ENCODE peak calls at places on chromosomes 3 and 15, in ten cellular contexts. G is sigmoid colon, U is fibroblast of mammary gland, K is RWPE1, O is transverse colon, M is HFFc6, S is fibroblast of the aortic adventitia, D is mesothelial cell of epicardium, P is fibroblast of villous mesenchyme, C is GM10248. I is an unnamed sample.

GRCh38 chr3:32249184-32249782 is 10.8 kb downstream of the CMTM8 start:
- DNase-seq in G (no peak), U (peak; percentile 96), K (peak; percentile 57), O (no peak), M (peak; percentile 94), S (peak; percentile 90), D (no peak), P (peak; percentile 91), C (no peak), I (no peak)

GRCh38 chr3:150005243-150006102 is 34.8 kb upstream of the PFN2 start:
- DNase-seq in G (no peak), U (peak; percentile 84), K (peak; percentile 8), O (no peak), M (peak; percentile 64), S (peak; percentile 45), D (no peak), P (peak; percentile 45), C (no peak), I (no peak)

GRCh38 chr15:56672721-56673120 is 60.6 kb downstream of the ZNF280D start:
- DNase-seq in G (no peak), U (peak; percentile 39), K (no peak), O (no peak), M (peak; percentile 48), S (peak; percentile 57), D (no peak), P (peak; percentile 67), C (no peak), I (no peak)

GRCh38 chr3:134260984-134261383 is 10.3 kb upstream of the RYK start:
- DNase-seq in G (no peak), U (no peak), K (no peak), O (no peak), M (no peak), S (no peak), D (no peak), P (no peak), C (no peak), I (no peak)

GRCh38 chr3:175287361-175287963 is 428.3 kb downstream of the NAALADL2 start:
- DNase-seq in G (no peak), U (no peak), K (no peak), O (no peak), M (no peak), S (no peak), D (no peak), P (no peak), C (peak; percentile 36), I (no peak)

GRCh38 chr15:65354835-65355172 is 23.0 kb downstream of the IGDCC3 start:
- DNase-seq in G (no peak), U (no peak), K (no peak), O (no peak), M (no peak), S (no peak), D (no peak), P (no peak), C (no peak), I (no peak)

GRCh38 chr3:114405202-114405601 is 111.4 kb downstream of the TIGIT start:
- DNase-seq in G (no peak), U (no peak), K (no peak), O (no peak), M (no peak), S (no peak), D (no peak), P (no peak), C (peak; percentile 7), I (no peak)

GRCh38 chr3:47362704-47363103 is 18.1 kb upstream of the PTPN23 start:
- DNase-seq in G (no peak), U (no peak), K (no peak), O (no peak), M (no peak), S (no peak), D (no peak), P (no peak), C (no peak), I (no peak)

GRCh38 chr3:109927161-109927560 is 589.8 kb upstream of the DPPA4 start:
- DNase-seq in G (no peak), U (peak; percentile 97), K (peak; percentile 92), O (no peak), M (peak; percentile 94), S (peak; percentile 92), D (no peak), P (peak; percentile 86), C (no peak), I (no peak)

GRCh38 chr3:43759297-43759782 is 68.6 kb downstream of the ABHD5 start:
- DNase-seq in G (no peak), U (peak; percentile 79), K (no peak), O (no peak), M (peak; percentile 90), S (peak; percentile 69), D (no peak), P (peak; percentile 72), C (no peak), I (no peak)

GRCh38 chr3:65861718-65862117 is 177.0 kb downstream of the MAGI1 start:
- DNase-seq in G (no peak), U (no peak), K (no peak), O (no peak), M (no peak), S (no peak), D (no peak), P (no peak), C (no peak), I (no peak)
- TF ChIP-seq CTCF in G (no peak), U (no peak), K (no peak), O (no peak), M (no peak), S (no peak), D (no peak), P (no peak), C (no peak), I (no peak)

DNA sequence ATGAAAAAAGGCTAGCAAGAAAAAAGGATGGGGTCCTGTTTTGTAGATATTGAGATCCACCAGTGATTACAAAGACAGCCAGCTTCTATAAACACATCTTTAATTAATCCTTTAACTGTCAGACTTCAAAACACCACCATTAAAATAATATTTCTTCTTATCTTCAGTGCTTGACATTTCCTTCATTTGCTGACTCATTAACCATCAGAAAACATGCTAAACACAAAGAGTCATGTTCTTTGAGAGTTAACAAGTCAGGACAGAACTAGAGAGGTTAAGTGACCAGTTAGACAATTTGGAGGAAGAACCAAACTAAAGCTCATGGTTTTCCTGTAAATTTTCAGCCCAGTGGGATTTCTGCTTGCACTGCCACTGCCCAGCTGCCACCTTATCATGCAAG is 111.4 kb downstream of the MEIS2 start:
- DNase-seq in G (no peak), U (no peak), K (no peak), O (no peak), M (no peak), S (peak; percentile 17), D (no peak), P (no peak), C (no peak), I (no peak)
- TF ChIP-seq CTCF in G (no peak), U (no peak), K (no peak), O (no peak), M (no peak), S (no peak), D (no peak), P (no peak), C (no peak), I (no peak)

DNA sequence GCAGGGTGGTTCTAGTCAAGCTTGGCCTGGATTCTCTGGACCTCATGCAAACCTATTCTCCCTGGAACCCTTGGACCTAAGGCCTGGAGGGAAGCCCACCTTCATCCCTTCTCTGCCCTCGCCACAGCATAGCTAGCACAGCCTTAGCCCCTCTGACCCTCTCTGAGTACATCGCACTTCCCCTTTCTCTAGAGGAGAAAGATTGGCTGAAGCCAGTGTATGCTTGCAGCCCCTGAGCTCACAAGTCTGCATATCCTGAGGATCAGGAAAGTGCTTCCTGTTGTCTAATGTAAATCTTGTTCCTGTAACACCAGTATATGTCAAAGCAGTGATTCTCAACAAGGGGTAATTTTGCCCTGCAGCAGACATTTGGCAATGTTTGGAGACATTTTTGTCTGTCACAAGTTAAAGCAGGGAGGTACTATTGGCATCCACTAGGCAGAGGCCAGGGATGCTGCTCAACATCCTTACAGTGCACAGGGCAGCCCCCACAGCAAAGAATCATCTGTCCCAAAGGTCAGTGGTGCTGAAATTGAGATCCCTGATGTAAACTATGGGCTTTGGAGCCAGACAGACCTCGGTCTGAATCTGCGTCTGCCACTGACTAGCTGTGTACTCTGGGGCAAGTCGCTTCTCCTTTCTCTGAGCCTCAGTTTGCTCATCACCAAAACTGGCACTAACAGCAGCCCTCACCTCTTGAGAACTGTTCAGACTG is 2.2 kb upstream of the PRKCD start:
- DNase-seq in G (no peak), U (no peak), K (no peak), O (no peak), M (no peak), S (peak; percentile 16), D (no peak), P (no peak), C (no peak), I (no peak)
- TF ChIP-seq CTCF in G (no peak), U (no peak), K (no peak), O (no peak), M (no peak), S (no peak), D (no peak), P (no peak), C (no peak), I (no peak)

DNA sequence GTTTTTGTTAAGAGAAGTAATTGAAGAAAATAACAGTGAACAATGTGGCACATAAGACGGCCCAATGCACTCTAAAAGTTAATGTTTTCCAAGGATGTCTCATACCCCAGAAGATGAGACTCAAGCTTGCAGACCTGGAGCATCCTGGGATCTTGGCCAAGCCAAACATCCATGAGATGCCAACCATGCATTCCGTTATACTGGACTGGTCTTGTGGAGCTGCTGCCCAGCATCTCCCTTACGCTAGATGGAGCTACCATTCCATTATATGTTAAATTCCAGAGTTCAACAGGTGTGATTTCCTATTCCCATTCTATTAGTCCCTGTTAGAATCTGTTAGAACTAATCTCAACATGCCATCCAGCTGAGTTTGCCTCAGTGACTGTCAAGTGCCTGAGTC is 181.8 kb downstream of the PDCD6IP start:
- DNase-seq in G (no peak), U (peak; percentile 85), K (peak; percentile 48), O (no peak), M (peak; percentile 81), S (peak; percentile 68), D (no peak), P (peak; percentile 27), C (no peak), I (no peak)
- TF ChIP-seq CTCF in G (no peak), U (peak; percentile 63), K (peak; percentile 32), O (no peak), M (peak; percentile 78), S (peak; percentile 71), D (no peak), P (peak; percentile 48), C (peak; percentile 60), I (peak; percentile 65)

DNA sequence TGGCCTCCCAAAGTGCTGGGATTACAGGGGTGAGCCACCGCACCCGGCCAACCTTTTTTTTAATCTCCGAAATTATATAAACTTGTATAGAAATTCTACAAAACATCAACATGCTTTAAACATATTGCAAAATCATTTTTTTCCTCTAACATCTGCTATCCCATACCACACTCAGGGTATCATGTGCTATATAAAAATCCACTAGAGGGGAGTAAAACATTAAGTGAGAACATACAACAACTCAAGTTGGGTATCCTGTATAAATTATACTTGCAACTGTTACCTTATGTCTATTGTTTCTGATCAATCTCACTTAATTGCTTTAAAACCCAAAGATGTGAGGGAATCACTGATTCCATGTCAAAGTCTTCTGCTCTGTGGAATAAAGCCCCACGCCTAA is 71.9 kb upstream of the FBN1 start:
- DNase-seq in G (no peak), U (peak; percentile 53), K (no peak), O (no peak), M (peak; percentile 43), S (peak; percentile 72), D (no peak), P (peak; percentile 32), C (no peak), I (no peak)
- TF ChIP-seq CTCF in G (no peak), U (no peak), K (no peak), O (no peak), M (peak; percentile 79), S (peak; percentile 59), D (no peak), P (peak; percentile 34), C (no peak), I (no peak)